ENCODE peak calls at places on chromosomes 6 and 20, in six cellular contexts. A is ELR; L is CD4-positive, alpha-beta T cell; I is activated T-helper 9 cell treated with anti-CD3 and anti-CD28 coated beads, Interleukin-2, amount 50 U/mL, for 16 hours; H is NCI-H2029; J is effector memory CD8-positive, alpha-beta T cell. W is an unnamed sample.

GRCh38 chr6:119454694-119455093 is 105.1 kb upstream of the MAN1A1 start:
- DNase-seq in A (no peak), L (no peak), I (no peak), H (no peak), J (no peak), W (no peak)

GRCh38 chr6:7215798-7216231 is 97.2 kb downstream of the SSR1 start:
- DNase-seq in A (no peak), L (no peak), I (no peak), H (no peak), J (no peak), W (no peak)

GRCh38 chr6:3348821-3349220 is 90.1 kb downstream of the PSMG4 start:
- DNase-seq in A (no peak), L (no peak), I (no peak), H (peak), J (no peak), W (no peak)

GRCh38 chr6:31157543-31158139 is at the start of gene CCHCR1:
- DNase-seq in A (peak), L (no peak), I (no peak), H (no peak), J (no peak), W (no peak)

GRCh38 chr6:99613398-99613704 is 6.7 kb downstream of the PRDM13 start:
- DNase-seq in A (no peak), L (no peak), I (no peak), H (no peak), J (no peak), W (peak)

GRCh38 chr6:52815167-52816092 is 11.8 kb upstream of the GSTA1 start:
- DNase-seq in A (peak), L (peak), I (peak), H (peak), J (peak), W (no peak)

GRCh38 chr6:16286151-16286522 is 47.8 kb downstream of the GMPR start:
- DNase-seq in A (peak), L (peak), I (peak), H (peak), J (no peak), W (no peak)

GRCh38 chr20:57678340-57678739 is 31.5 kb downstream of the PMEPA1 start:
- DNase-seq in A (no peak), L (no peak), I (no peak), H (peak), J (no peak), W (no peak)

GRCh38 chr6:56843476-56844349 is 111.2 kb upstream of the BEND6 start:
- DNase-seq in A (peak), L (peak), I (peak), H (no peak), J (no peak), W (peak)

GRCh38 chr6:160368670-160369069 is 20.5 kb downstream of the SLC22A3 start:
- DNase-seq in A (no peak), L (no peak), I (no peak), H (no peak), J (no peak), W (no peak)

GRCh38 chr6:122712093-122712863 is 67.2 kb upstream of the FABP7 start:
- DNase-seq in A (peak), L (no peak), I (no peak), H (no peak), J (no peak), W (no peak)

GRCh38 chr20:42179768-42180167 is 561.6 kb upstream of the CHD6 start:
- DNase-seq in A (no peak), L (no peak), I (no peak), H (no peak), J (no peak), W (no peak)

GRCh38 chr6:34237316-34237721 is 646 bp downstream of the HMGA1 start:
- DNase-seq in A (peak), L (no peak), I (no peak), H (no peak), J (no peak), W (no peak)

GRCh38 chr20:19706463-19706862 is 51.6 kb upstream of the RIN2 start:
- DNase-seq in A (no peak), L (no peak), I (no peak), H (no peak), J (no peak), W (no peak)

GRCh38 chr6:26268659-26269402 is 96.2 kb upstream of the BTN3A2 start:
- DNase-seq in A (peak), L (no peak), I (no peak), H (peak), J (no peak), W (no peak)

W was measured in NCI-H510A.